ENCODE peak calls at places on chromosome 12, in four cellular contexts. P is AG10803, T is GM23248, G is keratinocyte. R is an unnamed sample.

GRCh38 chr12:15701212-15701611 is 88.0 kb downstream of the EPS8 start:
- DNase-seq in P (no peak), T (peak; percentile 67), G (peak; percentile 11), R (no peak)

GRCh38 chr12:17206553-17206952 is 600.6 kb upstream of the LMO3 start:
- DNase-seq in T (no peak), G (no peak), P (no peak), R (no peak)

GRCh38 chr12:128069359-128069997 is 197.5 kb upstream of the TMEM132C start:
- DNase-seq in T (peak; percentile 79), P (peak; percentile 75), G (no peak), R (no peak)

GRCh38 chr12:62540354-62540753 is 73.7 kb downstream of the MON2 start:
- DNase-seq in T (no peak), P (no peak), G (no peak), R (no peak)

GRCh38 chr12:107533218-107533617 is 152.4 kb upstream of the PWP1 start:
- DNase-seq in G (no peak), T (no peak), P (no peak), R (no peak)

GRCh38 chr12:89783321-89784060 is 74.9 kb upstream of the ATP2B1 start:
- DNase-seq in G (no peak), P (peak; percentile 72), T (peak; percentile 78), R (no peak)

GRCh38 chr12:76518699-76519098 is 40.9 kb downstream of the OSBPL8 start:
- DNase-seq in G (no peak), T (no peak), P (no peak), R (no peak)

GRCh38 chr12:132560831-132561783 is 49.3 kb downstream of the LRCOL1 start:
- DNase-seq in T (peak; percentile 54), P (peak; percentile 24), G (peak; percentile 50), R (peak; percentile 29)

GRCh38 chr12:11718768-11719253 is 69.3 kb downstream of the ETV6 start:
- DNase-seq in T (peak; percentile 92), P (peak; percentile 65), G (no peak), R (peak; percentile 56)

GRCh38 chr12:111757361-111758119 is 9.2 kb upstream of the ALDH2 start:
- DNase-seq in T (no peak), G (no peak), P (peak; percentile 65), R (no peak)

GRCh38 chr12:111404362-111405148 is 1.2 kb upstream of the SH2B3 start:
- DNase-seq in G (no peak), T (peak; percentile 58), P (no peak), R (no peak)

GRCh38 chr12:2682301-2683282 is 112.2 kb upstream of the FKBP4 start:
- DNase-seq in P (peak; percentile 44), T (peak; percentile 64), G (no peak), R (no peak)

GRCh38 chr12:26287666-26288408 is 92.5 kb downstream of the SSPN start:
- DNase-seq in P (peak; percentile 76), T (no peak), G (peak; percentile 82), R (peak; percentile 72)

GRCh38 chr12:118064608-118065007 is 3.6 kb upstream of the WSB2 start:
- DNase-seq in T (no peak), P (no peak), G (no peak), R (no peak)

GRCh38 chr12:109573029-109573913 is at the start of the genes MMAB and MVK:
- DNase-seq in G (peak; percentile 98), P (peak; percentile 98), T (peak; percentile 99), R (peak; percentile 98)

GRCh38 chr12:105418232-105418631 is 87.7 kb downstream of the C12orf75 start:
- DNase-seq in T (peak; percentile 90), P (peak; percentile 99), G (peak; percentile 94), R (peak; percentile 93)

GRCh38 chr12:121580959-121581680 is at the start of gene KDM2B:
- DNase-seq in G (no peak), P (peak; percentile 40), T (peak; percentile 65), R (no peak)

GRCh38 chr12:93979189-93979588 is 169.2 kb upstream of the PLXNC1 start:
- DNase-seq in P (no peak), T (peak; percentile 44), G (no peak), R (no peak)

GRCh38 chr12:57147641-57147944 is 174 bp upstream of the LRP1-AS start:
- DNase-seq in G (no peak), T (peak; percentile 88), P (peak; percentile 72), R (no peak)

GRCh38 chr12:42237853-42238239 is 202 bp downstream of the YAF2 start:
- DNase-seq in T (peak; percentile 55), P (no peak), G (no peak), R (no peak)
- H3K4me3 ChIP-seq in T (peak overlapping the region; percentile 91), P (peak overlapping the region; percentile 81), G (peak overlapping the region; percentile 88), R (peak overlapping the region; percentile 91)

GRCh38 chr12:50507930-50508329 is 3.1 kb downstream of the DIP2B start:
- DNase-seq in G (no peak), T (no peak), P (no peak), R (no peak)
- H3K4me3 ChIP-seq in G (peak overlapping the region; percentile 75), T (no peak overlapping the region), P (no peak overlapping the region), R (no peak overlapping the region)

GRCh38 chr12:124564232-124564958 is 3.0 kb downstream of the NCOR2 start:
- DNase-seq in P (no peak), T (peak; percentile 36), G (no peak), R (no peak)
- H3K4me3 ChIP-seq in P (peak overlapping the region; percentile 88), T (peak overlapping the region; percentile 97), G (no peak overlapping the region), R (peak overlapping the region; percentile 97)

DNA sequence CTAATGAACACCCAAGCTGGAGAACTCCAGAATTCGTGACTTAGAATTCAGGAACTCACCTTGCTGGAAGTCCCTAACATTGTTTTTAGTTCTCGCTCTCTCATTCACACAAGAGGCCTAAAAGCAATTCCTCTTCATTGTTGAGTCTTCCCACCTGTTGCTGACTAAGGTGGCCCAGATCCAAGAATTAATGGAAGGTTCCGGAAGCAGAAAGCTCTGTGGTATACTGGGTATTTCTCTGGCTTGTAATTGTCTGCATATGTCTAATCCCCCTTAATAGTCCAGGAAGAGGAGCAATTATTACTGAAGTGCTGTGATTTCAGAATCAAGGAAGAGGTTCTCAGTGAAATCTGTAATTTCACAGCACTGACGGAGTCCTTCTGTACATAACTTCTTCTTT is 31.4 kb downstream of the TMEM233 start:
- DNase-seq in T (no peak), P (no peak), G (no peak), R (no peak)
- H3K4me3 ChIP-seq in T (no peak overlapping the region), P (no peak overlapping the region), G (no peak overlapping the region), R (no peak overlapping the region)

DNA sequence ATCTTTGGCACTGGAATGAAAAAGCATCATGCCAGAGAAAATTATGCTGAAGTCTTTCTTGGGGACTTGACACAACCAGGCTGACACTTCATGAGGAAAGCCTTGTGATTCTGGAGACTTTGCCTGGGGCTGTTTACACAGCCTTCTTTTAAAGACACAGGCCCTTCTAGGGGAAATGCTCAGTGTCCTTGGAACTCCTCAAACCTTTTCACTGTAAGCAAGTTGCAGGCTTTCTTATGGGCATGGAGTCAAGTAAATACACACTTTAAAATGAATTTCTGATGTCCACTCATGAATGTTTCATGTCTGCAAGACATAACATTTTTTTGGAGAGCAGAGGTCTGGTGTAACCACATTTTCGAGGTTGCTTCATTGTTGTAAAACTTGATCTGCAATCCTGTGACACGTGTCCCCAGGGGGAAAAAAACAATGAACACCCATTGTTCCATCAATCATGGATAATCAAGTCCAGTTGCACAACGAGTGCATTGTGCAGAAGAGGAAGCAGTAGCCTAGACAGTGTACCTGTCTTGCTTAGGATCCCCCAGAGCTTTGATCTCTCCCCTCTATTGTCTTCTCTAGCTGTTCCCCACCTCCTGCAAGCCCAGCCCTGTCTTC is 155.1 kb upstream of the PRICKLE1 start:
- DNase-seq in P (peak; percentile 83), G (peak; percentile 60), T (peak; percentile 63), R (no peak)
- H3K4me3 ChIP-seq in P (no peak overlapping the region), G (no peak overlapping the region), T (no peak overlapping the region), R (no peak overlapping the region)

DNA sequence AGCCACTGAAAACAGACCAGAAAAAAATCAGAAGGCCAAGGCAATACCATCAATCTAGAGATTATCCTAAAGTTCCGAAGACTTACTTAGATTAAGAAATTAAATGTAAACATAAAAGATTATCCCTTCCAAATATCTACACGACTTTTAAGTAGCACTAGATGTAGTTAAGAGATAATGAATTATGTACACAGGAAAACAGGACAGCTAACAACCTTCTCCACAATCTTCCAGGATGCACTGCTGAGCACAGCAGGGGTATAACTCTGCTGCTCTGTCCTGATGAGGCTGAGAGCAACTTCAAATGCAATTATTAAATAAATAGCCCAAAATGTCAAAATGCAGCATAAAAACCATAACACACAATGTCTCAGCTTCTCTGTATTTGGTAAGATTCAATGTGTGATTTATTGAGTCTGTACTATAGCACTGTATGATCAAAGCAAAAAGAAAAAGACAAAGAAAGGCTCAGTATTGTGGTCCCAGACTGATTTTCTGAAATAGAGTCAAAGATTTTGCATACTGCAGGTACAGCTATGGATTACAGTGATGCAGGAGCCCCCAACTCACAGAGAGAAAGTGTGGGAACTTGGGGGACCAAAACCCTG is 56.9 kb downstream of the TMTC1 start:
- DNase-seq in T (no peak), P (no peak), G (no peak), R (no peak)
- H3K4me3 ChIP-seq in T (no peak overlapping the region), P (no peak overlapping the region), G (no peak overlapping the region), R (no peak overlapping the region)

DNA sequence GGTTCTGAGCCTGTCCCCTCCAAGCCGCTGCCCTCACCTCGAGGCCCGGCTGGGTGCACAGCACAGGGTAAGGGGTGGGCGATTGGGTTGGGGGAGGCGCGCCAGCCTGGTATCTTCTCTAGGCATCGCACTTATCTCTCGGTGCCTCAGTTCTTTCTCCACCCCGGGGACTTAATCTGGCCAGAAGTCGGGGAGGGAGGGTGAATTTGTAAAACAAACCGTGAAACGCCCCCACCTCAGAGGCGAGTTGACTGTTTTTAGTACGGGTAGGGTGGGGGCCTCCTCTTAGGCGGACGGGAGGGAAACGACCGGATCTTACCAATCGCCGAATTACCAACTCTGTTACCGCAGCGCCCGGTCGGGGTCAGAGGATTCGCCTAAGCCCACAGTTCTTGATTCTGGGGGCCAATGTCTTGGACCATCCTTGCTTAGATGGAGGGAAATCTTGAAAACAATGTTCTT is 1.4 kb upstream of the TBX3 start:
- DNase-seq in G (no peak), T (no peak), P (no peak), R (no peak)
- H3K4me3 ChIP-seq in G (peak overlapping the region; percentile 78), T (peak overlapping the region; percentile 98), P (peak overlapping the region; percentile 80), R (peak overlapping the region; percentile 69)

R was measured in kidney epithelial cell.